ENCODE peak calls at places on chromosomes 6 and 20, in seven cellular contexts. One of them, this sample, is unnamed.

GRCh38 chr6:43468240-43468639 is 9.1 kb upstream of the TJAP1 start:
- DNase-seq in RWPE1: no peak
- DNase-seq in MCF 10A: no peak
- DNase-seq in left ventricle myocardium inferior: no peak
- DNase-seq in retinal pigment epithelial cell: no peak
- DNase-seq in progenitor cell of endocrine pancreas: no peak
- DNase-seq in ovary: no peak
- DNase-seq in this sample: no peak

GRCh38 chr6:21634582-21634981 is 41.0 kb downstream of the SOX4 start:
- DNase-seq in RWPE1: peak
- DNase-seq in MCF 10A: peak
- DNase-seq in left ventricle myocardium inferior: no peak
- DNase-seq in retinal pigment epithelial cell: peak
- DNase-seq in progenitor cell of endocrine pancreas: no peak
- DNase-seq in ovary: no peak
- DNase-seq in this sample: no peak

GRCh38 chr6:79604583-79605037 is 26.5 kb upstream of the SH3BGRL2 start:
- DNase-seq in RWPE1: no peak
- DNase-seq in MCF 10A: peak
- DNase-seq in left ventricle myocardium inferior: no peak
- DNase-seq in retinal pigment epithelial cell: no peak
- DNase-seq in progenitor cell of endocrine pancreas: no peak
- DNase-seq in ovary: no peak
- DNase-seq in this sample: no peak

GRCh38 chr6:120355822-120356221 is 978.5 kb downstream of the TBC1D32 start:
- DNase-seq in RWPE1: no peak
- DNase-seq in MCF 10A: no peak
- DNase-seq in left ventricle myocardium inferior: no peak
- DNase-seq in retinal pigment epithelial cell: no peak
- DNase-seq in progenitor cell of endocrine pancreas: no peak
- DNase-seq in ovary: no peak
- DNase-seq in this sample: no peak

GRCh38 chr6:46876126-46876525 is 45.6 kb downstream of the ADGRF5 start:
- DNase-seq in RWPE1: peak
- DNase-seq in MCF 10A: peak
- DNase-seq in left ventricle myocardium inferior: no peak
- DNase-seq in retinal pigment epithelial cell: peak
- DNase-seq in progenitor cell of endocrine pancreas: no peak
- DNase-seq in ovary: no peak
- DNase-seq in this sample: no peak

GRCh38 chr6:166415306-166415705 is 32.6 kb upstream of the MPC1 start:
- DNase-seq in RWPE1: no peak
- DNase-seq in MCF 10A: no peak
- DNase-seq in left ventricle myocardium inferior: no peak
- DNase-seq in retinal pigment epithelial cell: no peak
- DNase-seq in progenitor cell of endocrine pancreas: no peak
- DNase-seq in ovary: no peak
- DNase-seq in this sample: no peak

GRCh38 chr6:93794161-93794560 is 374.8 kb upstream of the EPHA7 start:
- DNase-seq in RWPE1: no peak
- DNase-seq in MCF 10A: no peak
- DNase-seq in left ventricle myocardium inferior: no peak
- DNase-seq in retinal pigment epithelial cell: no peak
- DNase-seq in progenitor cell of endocrine pancreas: no peak
- DNase-seq in ovary: no peak
- DNase-seq in this sample: no peak

GRCh38 chr6:169775321-169775720 is 23.9 kb downstream of the ERMARD start:
- DNase-seq in RWPE1: no peak
- DNase-seq in MCF 10A: no peak
- DNase-seq in left ventricle myocardium inferior: no peak
- DNase-seq in retinal pigment epithelial cell: no peak
- DNase-seq in progenitor cell of endocrine pancreas: no peak
- DNase-seq in ovary: no peak
- DNase-seq in this sample: no peak

GRCh38 chr6:151437401-151437800 is 14.5 kb downstream of the RMND1 start:
- DNase-seq in RWPE1: no peak
- DNase-seq in MCF 10A: peak
- DNase-seq in left ventricle myocardium inferior: no peak
- DNase-seq in retinal pigment epithelial cell: no peak
- DNase-seq in progenitor cell of endocrine pancreas: no peak
- DNase-seq in ovary: no peak
- DNase-seq in this sample: no peak

GRCh38 chr20:64224344-64225165 is 31.0 kb upstream of the PCMTD2 start:
- DNase-seq in RWPE1: peak
- DNase-seq in MCF 10A: no peak
- DNase-seq in left ventricle myocardium inferior: no peak
- DNase-seq in retinal pigment epithelial cell: peak
- DNase-seq in progenitor cell of endocrine pancreas: no peak
- DNase-seq in ovary: no peak
- DNase-seq in this sample: no peak

DNA sequence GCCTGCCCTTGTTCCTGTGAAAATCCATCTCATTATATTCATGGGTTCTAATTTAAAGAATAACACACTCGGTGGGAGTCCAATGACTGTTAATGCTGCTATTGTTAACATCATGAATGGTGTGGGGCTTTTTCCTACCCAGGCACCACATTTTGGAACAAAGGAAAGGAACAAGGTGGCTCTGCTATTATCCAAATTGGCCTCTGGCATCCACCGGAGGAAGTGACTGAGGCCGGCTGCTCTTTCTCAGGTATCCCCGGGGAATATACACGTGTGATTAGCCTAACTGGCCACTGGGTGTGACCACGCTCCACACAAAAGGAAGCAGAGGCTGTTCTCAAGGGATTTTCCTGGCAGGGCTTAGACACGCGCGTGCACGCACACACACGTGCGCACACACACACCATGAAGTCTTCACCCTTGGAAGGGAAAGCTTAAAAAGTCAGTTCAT is 601.2 kb upstream of the ARID1B start:
- DNase-seq in RWPE1: no peak
- DNase-seq in MCF 10A: peak
- DNase-seq in left ventricle myocardium inferior: peak
- DNase-seq in retinal pigment epithelial cell: no peak
- DNase-seq in progenitor cell of endocrine pancreas: peak
- DNase-seq in ovary: peak
- DNase-seq in this sample: peak
- TF ChIP-seq CTCF in RWPE1: peak
- TF ChIP-seq CTCF in MCF 10A: peak
- TF ChIP-seq CTCF in left ventricle myocardium inferior: peak
- TF ChIP-seq CTCF in retinal pigment epithelial cell: peak
- TF ChIP-seq CTCF in progenitor cell of endocrine pancreas: peak
- TF ChIP-seq CTCF in ovary: no peak
- TF ChIP-seq CTCF in this sample: no peak

GRCh38 chr20:57238089-57238488 is 28.4 kb downstream of the BMP7 start:
- DNase-seq in RWPE1: no peak
- DNase-seq in MCF 10A: no peak
- DNase-seq in left ventricle myocardium inferior: no peak
- DNase-seq in retinal pigment epithelial cell: no peak
- DNase-seq in progenitor cell of endocrine pancreas: no peak
- DNase-seq in ovary: no peak
- DNase-seq in this sample: no peak
- TF ChIP-seq CTCF in RWPE1: no peak
- TF ChIP-seq CTCF in MCF 10A: no peak
- TF ChIP-seq CTCF in left ventricle myocardium inferior: no peak
- TF ChIP-seq CTCF in retinal pigment epithelial cell: no peak
- TF ChIP-seq CTCF in progenitor cell of endocrine pancreas: no peak
- TF ChIP-seq CTCF in ovary: no peak
- TF ChIP-seq CTCF in this sample: no peak

DNA sequence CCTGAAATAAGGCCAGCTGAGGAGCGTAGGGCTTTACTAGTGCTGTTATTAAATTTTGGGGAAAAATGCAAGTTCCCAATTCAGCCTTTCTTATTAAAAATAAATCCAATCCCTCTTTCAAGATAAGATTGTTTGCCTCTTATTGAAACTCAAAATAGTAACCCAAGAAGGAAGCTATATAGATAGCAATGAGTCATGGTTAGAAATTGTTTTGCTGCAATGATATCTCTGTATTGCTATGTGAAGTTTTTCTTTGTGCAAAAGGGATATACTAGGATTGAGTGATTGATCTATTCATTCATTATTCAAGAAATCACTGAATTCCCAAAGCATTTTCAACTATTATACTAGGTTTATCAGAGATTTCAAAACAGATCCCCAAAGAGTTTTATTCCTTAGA is 93.0 kb upstream of the HDAC2 start:
- DNase-seq in RWPE1: no peak
- DNase-seq in MCF 10A: no peak
- DNase-seq in left ventricle myocardium inferior: no peak
- DNase-seq in retinal pigment epithelial cell: no peak
- DNase-seq in progenitor cell of endocrine pancreas: no peak
- DNase-seq in ovary: no peak
- DNase-seq in this sample: no peak
- TF ChIP-seq CTCF in RWPE1: no peak
- TF ChIP-seq CTCF in MCF 10A: no peak
- TF ChIP-seq CTCF in left ventricle myocardium inferior: no peak
- TF ChIP-seq CTCF in retinal pigment epithelial cell: no peak
- TF ChIP-seq CTCF in progenitor cell of endocrine pancreas: no peak
- TF ChIP-seq CTCF in ovary: no peak
- TF ChIP-seq CTCF in this sample: no peak

GRCh38 chr20:14729390-14729789 is 392.0 kb upstream of the FLRT3 start:
- DNase-seq in RWPE1: no peak
- DNase-seq in MCF 10A: no peak
- DNase-seq in left ventricle myocardium inferior: no peak
- DNase-seq in retinal pigment epithelial cell: no peak
- DNase-seq in progenitor cell of endocrine pancreas: no peak
- DNase-seq in ovary: no peak
- DNase-seq in this sample: no peak
- TF ChIP-seq CTCF in RWPE1: no peak
- TF ChIP-seq CTCF in MCF 10A: no peak
- TF ChIP-seq CTCF in left ventricle myocardium inferior: no peak
- TF ChIP-seq CTCF in retinal pigment epithelial cell: no peak
- TF ChIP-seq CTCF in progenitor cell of endocrine pancreas: no peak
- TF ChIP-seq CTCF in ovary: no peak
- TF ChIP-seq CTCF in this sample: no peak

DNA sequence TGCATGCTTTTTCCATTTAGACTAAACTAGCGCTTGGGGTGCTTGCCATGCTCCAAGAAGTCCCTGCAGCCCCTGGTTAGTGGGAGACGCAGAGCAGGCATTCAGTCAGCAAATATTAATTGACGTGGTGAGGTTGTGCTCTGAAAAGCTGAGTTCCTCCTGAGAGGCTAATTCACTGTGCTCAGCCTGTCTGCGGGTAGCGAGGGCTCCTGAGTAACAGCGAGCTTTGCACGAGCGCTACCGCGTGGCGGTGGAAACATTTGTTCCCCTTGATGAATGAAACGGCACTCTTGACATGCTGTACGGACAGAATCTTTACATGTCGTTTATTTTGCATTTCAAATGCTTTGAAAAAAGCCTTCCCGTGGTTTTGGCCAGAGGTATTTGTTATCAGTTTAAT is 170.6 kb upstream of the AGPAT4 start:
- DNase-seq in RWPE1: no peak
- DNase-seq in MCF 10A: no peak
- DNase-seq in left ventricle myocardium inferior: no peak
- DNase-seq in retinal pigment epithelial cell: peak
- DNase-seq in progenitor cell of endocrine pancreas: no peak
- DNase-seq in ovary: peak
- DNase-seq in this sample: peak
- TF ChIP-seq CTCF in RWPE1: no peak
- TF ChIP-seq CTCF in MCF 10A: no peak
- TF ChIP-seq CTCF in left ventricle myocardium inferior: peak
- TF ChIP-seq CTCF in retinal pigment epithelial cell: peak
- TF ChIP-seq CTCF in progenitor cell of endocrine pancreas: no peak
- TF ChIP-seq CTCF in ovary: no peak
- TF ChIP-seq CTCF in this sample: no peak

This sample was measured in nephron progenitor cell.